ENCODE peak calls at places on chromosomes 3 and 15, in seven cellular contexts. U is transverse colon, K is tibial nerve, J is GM23338, T is upper lobe of right lung, S is heart right ventricle, A is left lung. B is an unnamed sample. For H3K36me3 and H3K4me1, the result is how much of the 10 kb centered on the place peaks cover.

GRCh38 chr3:29696311-29696710 is 415.4 kb downstream of the RBMS3 start:
- DNase-seq in T (no peak), S (no peak), J (no peak), K (no peak), U (no peak), A (no peak), B (no peak)

GRCh38 chr15:63188247-63188936 is 1.0 kb upstream of the RAB8B start:
- DNase-seq in U (no peak), T (no peak), J (no peak), K (no peak), A (no peak), S (no peak), B (no peak)

GRCh38 chr15:70058642-70059360 is 38.9 kb downstream of the TLE3 start:
- DNase-seq in J (no peak), K (no peak), A (no peak), T (no peak), S (no peak), U (no peak), B (no peak)

GRCh38 chr15:77599357-77599756 is 33.4 kb downstream of the LINGO1 start:
- DNase-seq in J (no peak), U (no peak), K (no peak), T (no peak), A (no peak), S (no peak), B (no peak)

GRCh38 chr15:29596266-29596665 is 226.0 kb downstream of the TJP1 start:
- DNase-seq in U (no peak), A (no peak), J (peak), S (no peak), T (no peak), K (no peak), B (no peak)

GRCh38 chr15:64006642-64007041 is 39.6 kb downstream of the DAPK2 start:
- DNase-seq in S (no peak), T (no peak), A (no peak), K (no peak), J (no peak), U (peak), B (no peak)

GRCh38 chr3:152556731-152557254 is 278.1 kb upstream of the P2RY1 start:
- DNase-seq in J (no peak), K (no peak), A (no peak), U (no peak), S (peak), T (no peak), B (no peak)

GRCh38 chr15:74257105-74257504 is 21.0 kb downstream of the CCDC33 start:
- DNase-seq in A (no peak), S (no peak), U (no peak), J (no peak), T (no peak), K (no peak), B (no peak)

GRCh38 chr15:56984681-56985515 is 66.5 kb downstream of the TCF12 start:
- DNase-seq in J (no peak), K (no peak), A (no peak), T (no peak), U (no peak), S (no peak), B (no peak)

GRCh38 chr3:184620101-184620798 is 58.7 kb downstream of the EPHB3 start:
- DNase-seq in U (no peak), J (no peak), T (no peak), A (no peak), K (no peak), S (no peak), B (no peak)

GRCh38 chr3:177640319-177640997 is 443.2 kb upstream of the TBL1XR1 start:
- DNase-seq in K (no peak), U (no peak), J (peak), S (no peak), T (no peak), A (no peak), B (no peak)

GRCh38 chr3:41898631-41899030 is 63.3 kb downstream of the ULK4 start:
- DNase-seq in A (no peak), T (no peak), U (no peak), J (no peak), K (no peak), S (no peak), B (no peak)

GRCh38 chr3:126026761-126027160 is 57.2 kb downstream of the SLC41A3 start:
- DNase-seq in S (no peak), A (no peak), J (no peak), U (no peak), K (no peak), T (peak), B (no peak)

GRCh38 chr15:100537326-100537725 is 8.6 kb upstream of the CERS3 start:
- DNase-seq in A (no peak), U (no peak), J (no peak), T (no peak), K (no peak), S (no peak), B (no peak)

GRCh38 chr15:65087873-65088642 is 11.5 kb downstream of the KBTBD13 start:
- DNase-seq in S (peak), J (no peak), A (no peak), U (peak), K (peak), T (no peak), B (peak)

GRCh38 chr3:33645060-33645841 is 72.8 kb downstream of the CLASP2 start:
- DNase-seq in A (no peak), T (no peak), J (peak), U (no peak), K (no peak), S (no peak), B (no peak)

GRCh38 chr15:81182031-81182745 is 14.5 kb upstream of the IL16 start:
- DNase-seq in J (no peak), K (no peak), T (no peak), U (no peak), A (no peak), S (no peak), B (no peak)

GRCh38 chr3:171262431-171262830 is 197.8 kb downstream of the TNIK start:
- DNase-seq in K (no peak), T (no peak), S (no peak), J (no peak), A (no peak), U (no peak), B (no peak)

GRCh38 chr15:74130089-74130848 is at the start of gene ISLR2:
- DNase-seq in T (no peak), A (no peak), U (no peak), K (no peak), J (peak), S (no peak), B (no peak)

GRCh38 chr15:99734575-99734974 is 1.3 kb upstream of the LYSMD4 start:
- DNase-seq in A (no peak), K (no peak), U (no peak), T (no peak), S (no peak), J (no peak), B (no peak)

GRCh38 chr3:182284793-182285192 is 508.5 kb upstream of the ATP11B start:
- DNase-seq in T (no peak), S (no peak), K (no peak), U (no peak), J (peak), A (no peak), B (no peak)

GRCh38 chr15:92383528-92384326 is 10.0 kb upstream of the ST8SIA2 start:
- DNase-seq in A (no peak), U (no peak), K (no peak), T (no peak), S (no peak), J (peak), B (no peak)

GRCh38 chr3:171028779-171029232 is 2.3 kb upstream of the SLC2A2 start:
- DNase-seq in K (no peak), U (no peak), J (no peak), S (peak), A (no peak), T (no peak), B (no peak)

GRCh38 chr15:56244237-56244810 is 645 bp upstream of the RFX7 start:
- DNase-seq in J (peak), A (peak), K (no peak), U (peak), T (peak), S (peak), B (no peak)

GRCh38 chr15:74793135-74794028 is 11.5 kb downstream of the CSK start:
- DNase-seq in J (peak), S (no peak), K (no peak), A (no peak), T (peak), U (peak), B (no peak)

GRCh38 chr3:108131105-108131794 is 40.4 kb upstream of the CD47 start:
- DNase-seq in K (no peak), U (no peak), A (no peak), T (no peak), S (no peak), J (no peak), B (no peak)

GRCh38 chr15:50181206-50181982 is 602 bp upstream of the SLC27A2 start:
- DNase-seq in S (no peak), A (no peak), J (peak), T (no peak), U (no peak), K (no peak), B (no peak)

GRCh38 chr15:85141601-85142185 is 160.0 kb downstream of the PDE8A start:
- DNase-seq in K (no peak), A (no peak), S (no peak), U (no peak), J (no peak), T (no peak), B (no peak)

DNA sequence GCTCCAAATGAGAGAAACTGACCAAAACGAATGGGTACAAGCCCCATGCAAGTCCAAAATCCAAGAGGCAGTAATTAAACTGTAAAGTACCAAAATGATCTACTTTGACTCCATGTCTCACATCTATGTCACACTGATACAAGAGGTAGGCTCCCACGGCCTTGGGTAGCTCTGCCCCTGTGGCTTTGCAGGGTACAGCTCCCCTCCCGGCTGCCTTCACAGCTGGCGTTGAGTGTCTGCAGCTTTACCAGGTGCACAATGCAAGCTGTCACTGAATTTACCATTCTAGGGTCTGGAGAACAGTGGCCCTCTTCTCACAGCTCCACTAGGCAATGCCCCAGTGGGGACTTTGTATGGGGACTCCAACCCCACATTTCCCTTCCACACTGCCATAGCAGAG is 308.6 kb downstream of the TBC1D5 start:
- DNase-seq in J (no peak), T (no peak), K (no peak), S (no peak), A (no peak), U (no peak), B (no peak)
- H3K36me3 ChIP-seq in J (under half), T (under half), K (under half), S (under half), A (under half), U (under half), B (under half)

GRCh38 chr3:47865192-47865591 is 62.3 kb downstream of the DHX30 start:
- DNase-seq in U (no peak), T (no peak), J (no peak), K (no peak), S (no peak), A (no peak), B (no peak)
- TF ChIP-seq CTCF in U (no peak), T (no peak), J (peak), K (no peak), S (no peak), A (no peak), B (no peak)

GRCh38 chr3:149641011-149641728 is 16.7 kb downstream of the WWTR1 start:
- DNase-seq in U (no peak), K (no peak), J (no peak), A (no peak), S (no peak), T (no peak), B (no peak)
- H3K4me1 ChIP-seq in U (under half), K (half or more), J (under half), A (under half), S (under half), T (under half), B (under half)

DNA sequence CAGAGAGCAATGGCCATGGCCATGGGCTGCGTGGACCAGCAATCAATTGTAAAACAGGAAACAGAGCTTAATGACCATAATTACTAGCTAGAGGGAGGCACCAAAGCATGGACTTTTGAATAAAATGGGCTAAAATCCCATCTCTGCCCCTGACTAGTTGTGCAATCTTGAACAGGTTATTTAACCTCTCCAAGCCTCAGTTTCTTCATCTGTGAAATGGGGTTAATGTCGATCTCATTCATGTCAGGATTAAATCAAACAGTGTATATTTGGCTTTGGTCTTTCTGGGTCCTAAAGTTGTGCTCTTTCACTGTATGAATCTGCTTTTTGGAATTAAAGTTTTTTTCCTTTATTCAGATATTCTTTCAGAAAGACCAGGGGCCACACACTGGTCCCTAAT is 36.1 kb downstream of the ABTB1 start:
- DNase-seq in K (no peak), U (no peak), A (no peak), S (no peak), T (no peak), J (no peak), B (no peak)
- H3K36me3 ChIP-seq in K (under half), U (under half), A (under half), S (under half), T (under half), J (under half), B (under half)

GRCh38 chr3:129975332-129976090 is 991 bp downstream of the TRH start:
- DNase-seq in U (peak), S (no peak), K (no peak), J (peak), A (peak), T (peak), B (no peak)
- TF ChIP-seq CTCF in U (no peak), S (no peak), K (no peak), J (peak), A (no peak), T (no peak), B (no peak)

DNA sequence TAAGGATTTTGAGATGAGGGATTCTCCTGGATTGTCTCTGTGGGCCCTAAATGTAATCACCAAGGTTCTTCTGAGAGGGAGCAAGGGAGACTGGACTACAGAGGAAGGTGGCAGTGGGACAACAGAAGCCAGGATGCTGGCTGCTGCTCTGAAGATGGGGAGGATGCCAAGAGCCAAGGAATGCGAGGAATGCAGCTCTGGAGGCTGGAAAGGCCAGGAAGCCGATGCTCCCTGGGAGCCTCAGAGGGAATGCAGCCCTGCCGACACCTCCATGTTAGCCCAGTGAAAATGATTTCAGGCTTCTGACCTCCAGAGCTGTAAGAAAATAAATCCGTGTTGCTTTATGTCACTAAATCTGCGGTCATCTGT is 44.0 kb downstream of the UMPS start:
- DNase-seq in J (peak), S (peak), U (peak), T (no peak), K (no peak), A (no peak), B (no peak)
- H3K4me1 ChIP-seq in J (under half), S (half or more), U (under half), T (under half), K (under half), A (under half), B (half or more)

GRCh38 chr3:193736616-193737015 is 143.6 kb downstream of the OPA1 start:
- DNase-seq in S (no peak), U (no peak), J (no peak), K (no peak), A (no peak), T (no peak), B (no peak)
- H3K36me3 ChIP-seq in S (under half), U (under half), J (under half), K (under half), A (under half), T (under half), B (under half)

DNA sequence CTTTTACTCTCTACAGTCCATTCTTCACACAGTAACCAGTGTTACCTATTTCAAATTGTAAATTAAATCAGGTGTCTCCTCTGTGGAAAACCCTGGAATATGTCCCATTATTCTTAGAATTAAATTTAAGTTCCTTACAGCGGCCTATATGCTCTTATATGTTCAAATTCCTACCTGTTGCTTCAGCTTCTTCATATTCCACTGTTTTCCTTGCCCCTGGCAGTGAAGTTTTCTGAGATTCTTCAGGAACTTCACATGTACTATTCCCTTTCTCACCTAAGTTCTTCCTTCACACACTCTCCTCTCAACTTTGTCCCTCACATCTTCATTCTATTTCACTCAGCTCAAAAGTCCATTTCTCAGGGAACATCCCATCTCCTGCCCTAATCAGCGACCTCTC is 68.8 kb downstream of the IL1RAP start:
- DNase-seq in U (no peak), A (no peak), T (no peak), S (no peak), K (no peak), J (no peak), B (no peak)
- TF ChIP-seq CTCF in U (no peak), A (no peak), T (no peak), S (no peak), K (no peak), J (no peak), B (no peak)

B was measured in thoracic aorta.